ENCODE peak calls at places on chromosomes 7 and 10, in six cellular contexts. U is colonic mucosa; J is SK-N-SH; E is cardiac muscle cell; I is CD4-positive, alpha-beta T cell; Q is Panc1. T is an unnamed sample.

GRCh38 chr10:129968937-129969527 is 5.0 kb upstream of the EBF3 start:
- DNase-seq in U (peak), J (peak), E (peak), I (no peak), Q (no peak), T (no peak)

GRCh38 chr7:21108182-21108581 is 319.7 kb upstream of the SP4 start:
- DNase-seq in U (peak), J (no peak), E (no peak), I (no peak), Q (no peak), T (no peak)

GRCh38 chr7:19248681-19249080 is 103.5 kb upstream of the FERD3L start:
- DNase-seq in U (no peak), J (no peak), E (peak), I (no peak), Q (no peak), T (no peak)

GRCh38 chr10:122555431-122555830 is 5.1 kb upstream of the DMBT1 start:
- DNase-seq in U (no peak), J (no peak), E (no peak), I (no peak), Q (no peak), T (no peak)

GRCh38 chr7:30252885-30253795 is 31.3 kb upstream of the ZNRF2 start:
- DNase-seq in U (peak), J (no peak), E (peak), I (no peak), Q (no peak), T (no peak)

GRCh38 chr7:112204776-112205347 is 1.3 kb downstream of the DOCK4 start:
- DNase-seq in U (peak), J (no peak), E (peak), I (no peak), Q (no peak), T (no peak)

GRCh38 chr10:72331575-72332422 is 22.9 kb downstream of the DNAJB12 start:
- DNase-seq in U (peak), J (peak), E (peak), I (peak), Q (no peak), T (peak)

GRCh38 chr7:102320601-102321350 is 34.1 kb downstream of the SH2B2 start:
- DNase-seq in U (no peak), J (peak), E (no peak), I (no peak), Q (no peak), T (no peak)

GRCh38 chr10:92204238-92204637 is 86.6 kb downstream of the CPEB3 start:
- DNase-seq in U (peak), J (no peak), E (no peak), I (no peak), Q (no peak), T (no peak)

GRCh38 chr7:98816206-98816605 is 53.6 kb downstream of the TMEM130 start:
- DNase-seq in U (no peak), J (no peak), E (no peak), I (no peak), Q (no peak), T (no peak)

GRCh38 chr10:102291221-102291905 is 46.0 kb downstream of the GBF1 start:
- DNase-seq in U (no peak), J (no peak), E (peak), I (no peak), Q (no peak), T (no peak)

GRCh38 chr7:80247144-80247543 is 112.5 kb downstream of the GNAI1 start:
- DNase-seq in U (no peak), J (no peak), E (no peak), I (no peak), Q (no peak), T (no peak)

GRCh38 chr7:99219985-99220384 is 12.1 kb upstream of the KPNA7 start:
- DNase-seq in U (no peak), J (peak), E (no peak), I (no peak), Q (no peak), T (no peak)

GRCh38 chr7:108181073-108181985 is 51.2 kb upstream of the LAMB4 start:
- DNase-seq in U (no peak), J (peak), E (peak), I (no peak), Q (peak), T (no peak)

GRCh38 chr7:128135275-128136214 is 104.3 kb upstream of the LRRC4 start:
- DNase-seq in U (peak), J (peak), E (peak), I (peak), Q (no peak), T (peak)

GRCh38 chr10:96075977-96076376 is 32.6 kb downstream of the CCNJ start:
- DNase-seq in U (no peak), J (no peak), E (no peak), I (no peak), Q (no peak), T (no peak)

GRCh38 chr10:97991875-97992274 is 38.5 kb downstream of the CRTAC1 start:
- DNase-seq in U (no peak), J (no peak), E (peak), I (no peak), Q (no peak), T (peak)

GRCh38 chr7:121266307-121266894 is 62.4 kb upstream of the WNT16 start:
- DNase-seq in U (no peak), J (no peak), E (no peak), I (no peak), Q (no peak), T (no peak)

GRCh38 chr10:99850041-99850766 is 67.8 kb downstream of the ABCC2 start:
- DNase-seq in U (no peak), J (no peak), E (no peak), I (no peak), Q (no peak), T (no peak)

GRCh38 chr10:117454502-117454901 is 79.3 kb upstream of the PDZD8 start:
- DNase-seq in U (no peak), J (no peak), E (peak), I (no peak), Q (no peak), T (no peak)

GRCh38 chr10:89609730-89610393 is 35.2 kb downstream of the PANK1 start:
- DNase-seq in U (no peak), J (no peak), E (no peak), I (no peak), Q (no peak), T (no peak)

GRCh38 chr7:116552616-116553015 is 27.8 kb downstream of the CAV1 start:
- DNase-seq in U (no peak), J (no peak), E (no peak), I (no peak), Q (no peak), T (no peak)

GRCh38 chr7:12107841-12108249 is 103.2 kb upstream of the TMEM106B start:
- DNase-seq in U (no peak), J (no peak), E (no peak), I (no peak), Q (no peak), T (no peak)

GRCh38 chr7:85030893-85031292 is 156.0 kb downstream of the SEMA3D start:
- DNase-seq in U (no peak), J (peak), E (peak), I (no peak), Q (no peak), T (no peak)

GRCh38 chr10:96130326-96130758 is 245 bp downstream of the ZNF518A start:
- DNase-seq in U (peak), J (peak), E (peak), I (peak), Q (no peak), T (peak)

GRCh38 chr7:6338551-6339274 is 66.3 kb upstream of the CYTH3 start:
- DNase-seq in U (no peak), J (no peak), E (no peak), I (no peak), Q (no peak), T (no peak)

GRCh38 chr7:104940023-104940710 is 73.8 kb upstream of the KMT2E start:
- DNase-seq in U (peak), J (no peak), E (no peak), I (no peak), Q (no peak), T (no peak)

GRCh38 chr7:46606771-46607170 is 685.7 kb upstream of the IGFBP3 start:
- DNase-seq in U (no peak), J (no peak), E (no peak), I (no peak), Q (no peak), T (no peak)

GRCh38 chr7:90661290-90662151 is 65.4 kb downstream of the CDK14 start:
- DNase-seq in U (no peak), J (no peak), E (peak), I (no peak), Q (no peak), T (no peak)

GRCh38 chr10:12834116-12834515 is 167.4 kb downstream of the CCDC3 start:
- DNase-seq in U (no peak), J (no peak), E (no peak), I (no peak), Q (no peak), T (no peak)

GRCh38 chr10:12832096-12832495 is 169.4 kb downstream of the CCDC3 start:
- DNase-seq in U (no peak), J (no peak), E (no peak), I (no peak), Q (no peak), T (no peak)

GRCh38 chr10:12834721-12835120 is 166.8 kb downstream of the CCDC3 start:
- DNase-seq in U (no peak), J (no peak), E (no peak), I (no peak), Q (no peak), T (no peak)

GRCh38 chr10:12833451-12833850 is 168.1 kb downstream of the CCDC3 start:
- DNase-seq in U (no peak), J (no peak), E (no peak), I (no peak), Q (no peak), T (no peak)

DNA sequence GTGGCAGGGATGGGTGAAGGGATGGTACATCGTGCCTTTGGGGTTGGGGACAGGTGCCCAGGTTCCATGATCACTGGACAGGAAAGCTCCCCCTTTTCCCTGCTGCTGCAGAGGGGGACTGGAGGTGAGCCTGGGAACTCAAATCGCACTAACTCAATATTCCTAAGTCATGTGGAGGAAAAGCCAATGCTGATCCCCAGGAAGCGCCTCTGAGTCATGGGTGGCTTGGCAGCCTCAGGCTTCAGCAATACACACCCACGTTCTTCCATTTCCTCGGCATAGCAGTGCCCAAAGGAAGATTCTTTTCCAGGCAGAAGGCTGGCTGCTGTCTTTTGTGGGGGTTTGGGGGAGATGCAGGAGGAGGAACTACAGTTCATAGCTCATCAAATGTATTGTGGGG is 165.8 kb downstream of the CCDC3 start:
- DNase-seq in U (no peak), J (no peak), E (peak), I (no peak), Q (no peak), T (no peak)
- TF ChIP-seq CTCF in U (no peak), J (no peak), E (no peak), I (no peak), Q (no peak), T (no peak)

GRCh38 chr10:53997953-53998352 is 803.1 kb downstream of the PCDH15 start:
- DNase-seq in U (no peak), J (peak), E (no peak), I (no peak), Q (no peak), T (no peak)
- TF ChIP-seq CTCF in U (no peak), J (peak), E (no peak), I (no peak), Q (peak), T (peak)

DNA sequence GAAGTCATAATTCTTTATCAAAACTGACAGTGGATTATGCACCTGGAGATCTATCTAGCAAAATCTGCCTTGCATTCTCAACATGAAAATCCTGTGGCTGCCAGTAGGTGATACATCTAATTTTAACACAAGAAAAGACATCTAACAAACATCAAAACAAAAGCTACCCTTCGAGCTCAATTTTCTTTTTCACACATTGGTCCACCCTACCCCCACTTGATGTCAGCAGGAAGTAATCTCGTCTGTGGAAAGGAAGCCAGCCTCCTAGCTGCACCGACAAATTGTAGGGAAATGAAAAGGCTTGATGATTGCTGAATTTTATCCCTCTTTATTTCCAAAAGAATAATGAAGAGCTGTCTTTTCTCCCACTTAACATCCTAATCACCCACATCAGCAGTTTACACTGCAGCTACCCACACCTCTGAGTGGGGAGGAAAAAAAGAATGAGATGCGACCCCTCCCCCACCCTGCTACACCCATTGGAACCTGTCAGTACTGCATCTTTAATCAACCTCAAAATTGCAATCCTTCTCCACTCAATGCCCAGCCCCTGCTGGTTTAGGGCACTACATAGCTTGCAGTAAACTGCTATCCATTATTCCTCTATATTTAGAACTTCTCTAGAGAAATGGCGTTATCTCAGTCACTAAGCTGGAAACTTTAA is 10.6 kb upstream of the CPVL start:
- DNase-seq in U (no peak), J (peak), E (no peak), I (no peak), Q (no peak), T (no peak)
- TF ChIP-seq CTCF in U (no peak), J (no peak), E (no peak), I (no peak), Q (no peak), T (no peak)

DNA sequence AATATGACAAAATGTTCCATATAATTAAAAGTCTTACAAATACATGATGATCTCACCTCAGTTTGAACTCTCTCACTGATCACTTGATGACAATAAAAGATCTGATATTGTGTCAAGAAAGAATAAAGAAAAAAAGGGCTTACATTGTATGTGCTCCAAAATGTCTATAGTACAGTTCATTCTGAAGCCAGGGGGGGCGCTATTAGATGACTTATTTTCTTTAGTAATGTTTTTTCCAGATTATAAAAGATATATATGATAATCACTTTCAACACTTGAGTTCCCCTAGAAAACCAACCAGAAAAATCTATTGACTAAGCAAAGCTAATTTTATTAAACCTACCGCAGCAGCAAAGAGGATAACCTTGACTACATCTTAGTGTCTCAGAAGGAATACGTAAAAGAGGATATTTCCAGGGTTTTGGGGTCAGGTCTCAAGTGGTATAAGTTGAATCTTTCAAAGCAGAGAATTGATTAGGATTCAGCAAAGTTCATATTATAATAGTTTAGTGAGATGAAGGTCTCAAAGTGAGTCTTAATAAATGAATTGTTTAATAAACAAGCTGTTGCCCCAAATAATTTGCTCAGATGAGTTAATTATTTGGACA is 55.8 kb downstream of the PTN start:
- DNase-seq in U (no peak), J (no peak), E (peak), I (no peak), Q (no peak), T (no peak)
- TF ChIP-seq CTCF in U (no peak), J (peak), E (peak), I (no peak), Q (peak), T (peak)

DNA sequence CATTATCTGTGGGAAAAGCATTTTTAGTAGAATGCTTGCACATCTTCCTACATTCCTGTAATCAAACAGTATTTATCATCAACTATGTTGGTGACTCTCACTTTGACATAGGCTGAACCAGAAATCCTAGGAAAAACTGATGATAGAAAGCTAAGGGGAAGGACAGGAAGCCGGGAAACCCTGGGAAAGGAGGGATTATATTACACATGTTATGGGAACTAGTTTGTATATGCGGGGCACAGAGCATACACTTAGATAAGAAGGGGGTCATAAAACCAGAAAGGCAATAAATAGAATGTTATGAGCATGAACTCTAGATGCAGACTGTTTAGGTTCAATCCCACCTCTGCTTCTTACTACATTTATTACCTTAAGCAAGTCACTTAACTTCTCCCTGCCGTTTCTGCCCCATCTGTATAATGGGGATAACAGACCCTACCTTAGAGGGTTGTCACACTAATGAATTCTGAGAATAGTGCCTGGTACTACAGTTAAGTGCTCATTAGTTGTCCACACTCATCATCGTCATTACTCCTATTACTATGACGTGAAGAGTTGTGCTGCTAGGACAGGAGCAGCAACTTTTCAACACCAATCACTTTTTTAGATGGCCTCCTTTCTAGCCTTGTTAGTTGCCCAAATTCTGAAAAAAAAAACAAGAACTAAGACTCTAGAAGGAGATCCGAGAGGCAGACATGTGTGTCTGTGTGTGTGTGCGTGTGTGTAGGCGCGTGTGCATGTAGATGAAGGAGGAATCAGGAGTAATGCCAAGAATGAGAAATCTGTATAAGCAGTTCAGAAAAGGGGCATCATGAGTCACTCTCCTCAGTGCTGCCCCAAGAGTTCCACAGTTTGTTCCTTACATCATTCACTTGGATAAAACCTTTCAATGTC is 52.2 kb downstream of the KMT2C start:
- DNase-seq in U (no peak), J (no peak), E (peak), I (no peak), Q (no peak), T (no peak)
- TF ChIP-seq CTCF in U (no peak), J (no peak), E (no peak), I (no peak), Q (no peak), T (no peak)

DNA sequence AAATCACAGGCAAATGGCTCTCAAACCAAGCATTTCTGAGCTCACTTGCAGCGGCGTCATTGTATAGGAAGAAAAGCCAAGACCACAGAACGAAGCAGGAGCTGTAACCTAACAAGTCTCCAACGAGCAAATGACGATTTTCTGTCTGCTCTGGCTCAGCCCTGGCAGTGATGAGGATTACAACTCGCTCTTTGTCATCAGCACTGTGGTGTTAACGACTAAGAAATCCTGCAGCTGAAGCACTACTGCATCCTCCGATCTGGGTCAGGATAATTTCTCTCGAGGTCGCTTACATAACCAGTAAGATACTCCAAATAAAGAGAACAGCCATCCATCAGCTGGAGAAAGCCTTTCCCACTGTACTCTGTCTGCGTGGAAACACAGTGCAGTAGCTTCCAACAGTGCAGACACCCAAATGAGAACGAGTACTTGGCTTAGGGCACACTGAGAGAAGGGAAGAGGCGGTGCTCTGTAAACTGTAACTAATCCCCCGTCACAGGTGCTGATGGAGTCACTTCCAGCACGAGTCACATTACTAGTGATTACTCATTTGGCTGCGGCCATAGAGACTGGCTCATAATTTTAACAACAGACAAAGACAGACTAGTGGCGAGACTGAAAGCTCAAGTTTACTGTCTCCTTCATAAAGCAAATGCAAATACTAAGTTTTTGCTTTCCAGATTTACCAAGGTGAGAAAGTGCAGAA is 135.8 kb downstream of the NRBF2 start:
- DNase-seq in U (peak), J (peak), E (peak), I (peak), Q (peak), T (peak)
- TF ChIP-seq CTCF in U (peak), J (peak), E (peak), I (peak), Q (no peak), T (peak)